ENCODE peak calls at places on chromosomes 4 and X, in ten cellular contexts. I is NCI-H748 treated with DMSO at 0.1 percent for 48 hours, Z is NCI-H1092, L is fibroblast of mammary gland, V is NCI-H1930, F is sigmoid colon, C is HS-27A, P is GM13976, B is B cell, N is RPMI7951. T is an unnamed sample.
A peak's percentile ranks its signal among the peaks of the same experiment; 100 is the strongest.

GRCh38 chr4:109186458-109186945 is 116.0 kb downstream of the COL25A1 start:
- DNase-seq in I (no peak), P (no peak), V (peak; percentile 4), F (no peak), N (no peak), Z (no peak), L (no peak), B (no peak), C (no peak), T (no peak)

GRCh38 chr4:120056249-120056648 is 10.4 kb downstream of the MAD2L1 start:
- DNase-seq in L (peak; percentile 46), C (no peak), N (no peak), B (no peak), V (no peak), Z (no peak), I (no peak), P (no peak), F (no peak), T (no peak)

GRCh38 chrX:139113682-139114081 is 402.2 kb upstream of the FGF13 start:
- DNase-seq in C (no peak), B (no peak), P (no peak), F (no peak), Z (no peak), N (peak; percentile 2), L (peak; percentile 33), V (no peak), I (no peak), T (no peak)

GRCh38 chr4:137156054-137156453 is 376.2 kb downstream of the PCDH18 start:
- DNase-seq in F (no peak), V (no peak), N (peak; percentile 6), I (no peak), B (no peak), C (peak; percentile 46), P (no peak), L (peak; percentile 91), Z (no peak), T (no peak)

GRCh38 chr4:123107444-123108252 is 185.3 kb upstream of the NUDT6 start:
- DNase-seq in N (no peak), Z (no peak), B (no peak), F (no peak), I (no peak), P (no peak), L (no peak), C (no peak), V (no peak), T (no peak)

GRCh38 chr4:145734576-145735329 is 54.8 kb downstream of the C4orf51 start:
- DNase-seq in V (no peak), N (peak; percentile 98), P (peak; percentile 49), C (peak; percentile 96), B (no peak), I (no peak), Z (no peak), L (peak; percentile 97), F (peak; percentile 95), T (no peak)

GRCh38 chr4:142944565-142944964 is 98.5 kb upstream of the INPP4B start:
- DNase-seq in F (no peak), L (no peak), V (no peak), Z (no peak), B (no peak), C (no peak), I (no peak), P (no peak), N (no peak), T (no peak)

GRCh38 chr4:102551946-102552575 is 50.9 kb downstream of the NFKB1 start:
- DNase-seq in F (no peak), B (no peak), V (peak; percentile 37), N (peak; percentile 74), I (no peak), C (no peak), P (no peak), L (no peak), Z (no peak), T (no peak)

GRCh38 chr4:82457266-82457665 is 26.9 kb downstream of the ENOPH1 start:
- DNase-seq in B (no peak), C (no peak), P (no peak), F (no peak), L (no peak), I (no peak), V (no peak), N (no peak), Z (no peak), T (no peak)

GRCh38 chrX:138058931-138059330 is 493.0 kb downstream of the ZIC3 start:
- DNase-seq in N (no peak), I (no peak), V (no peak), Z (no peak), L (no peak), B (no peak), C (no peak), F (no peak), P (no peak), T (no peak)

GRCh38 chr4:11183358-11183745 is 245.3 kb downstream of the HS3ST1 start:
- DNase-seq in P (no peak), I (no peak), L (peak; percentile 53), C (no peak), V (no peak), B (no peak), F (no peak), N (no peak), Z (no peak), T (no peak)

GRCh38 chrX:134547047-134547679 is 87.2 kb downstream of the HPRT1 start:
- DNase-seq in L (peak; percentile 49), N (no peak), B (no peak), C (no peak), Z (no peak), I (no peak), F (no peak), P (no peak), V (no peak), T (no peak)

GRCh38 chrX:24561121-24561520 is 86.0 kb downstream of the PCYT1B start:
- DNase-seq in F (no peak), I (no peak), C (no peak), N (peak; percentile 20), P (peak; percentile 63), Z (no peak), L (peak; percentile 25), B (no peak), V (no peak), T (no peak)

GRCh38 chrX:132023896-132024386 is 839 bp downstream of the STK26 start:
- DNase-seq in B (peak; percentile 22), Z (no peak), F (no peak), N (peak; percentile 15), L (peak; percentile 17), V (peak; percentile 6), P (peak; percentile 46), C (no peak), I (no peak), T (no peak)

GRCh38 chrX:83535417-83536244 is 27.5 kb downstream of the POU3F4 start:
- DNase-seq in B (no peak), V (no peak), I (peak; percentile 11), Z (no peak), P (no peak), C (no peak), F (no peak), L (no peak), N (peak; percentile 0), T (no peak)

GRCh38 chr4:148093065-148093464 is 349.1 kb downstream of the NR3C2 start:
- DNase-seq in Z (no peak), C (no peak), L (no peak), F (no peak), B (no peak), V (no peak), P (no peak), I (no peak), N (no peak), T (no peak)

GRCh38 chrX:34578237-34578636 is 78.8 kb downstream of the TMEM47 start:
- DNase-seq in L (peak; percentile 62), P (no peak), C (no peak), Z (no peak), F (no peak), B (no peak), I (no peak), V (peak; percentile 0), N (peak; percentile 42), T (no peak)

GRCh38 chr4:76058302-76058701 is 16.2 kb upstream of the ART3 start:
- DNase-seq in V (no peak), B (no peak), P (peak; percentile 40), N (no peak), L (no peak), I (no peak), C (no peak), F (no peak), Z (no peak), T (no peak)

GRCh38 chrX:153632612-153632980 is 14.4 kb upstream of the DUSP9 start:
- DNase-seq in C (no peak), I (no peak), F (no peak), N (no peak), V (no peak), B (no peak), P (no peak), Z (no peak), L (no peak), T (no peak)

GRCh38 chrX:85429066-85429465 is 49.6 kb upstream of the POF1B start:
- DNase-seq in F (no peak), I (no peak), B (no peak), C (no peak), P (no peak), N (no peak), V (no peak), Z (no peak), L (no peak), T (no peak)

GRCh38 chr4:184536881-184537248 is 62.5 kb upstream of the IRF2 start:
- DNase-seq in I (no peak), N (no peak), Z (no peak), P (no peak), B (no peak), F (no peak), L (no peak), V (no peak), C (no peak), T (no peak)

GRCh38 chr4:6404611-6405416 is 67.6 kb downstream of the PPP2R2C start:
- DNase-seq in C (no peak), I (no peak), L (no peak), P (no peak), F (no peak), B (no peak), V (no peak), Z (peak; percentile 56), N (no peak), T (no peak)

GRCh38 chr4:26916195-26916594 is 55.6 kb downstream of the STIM2 start:
- DNase-seq in F (no peak), B (no peak), Z (no peak), L (peak; percentile 30), I (no peak), P (no peak), C (no peak), N (peak; percentile 29), V (no peak), T (no peak)

GRCh38 chr4:153265311-153266047 is 61.2 kb downstream of the TRIM2 start:
- DNase-seq in B (no peak), N (peak; percentile 8), P (no peak), V (no peak), C (no peak), I (no peak), L (no peak), F (no peak), Z (no peak), T (no peak)

GRCh38 chr4:111512081-111512774 is 633.0 kb upstream of the FAM241A start:
- DNase-seq in V (no peak), L (peak; percentile 93), P (no peak), C (peak; percentile 71), I (no peak), F (no peak), B (no peak), Z (no peak), N (peak; percentile 78), T (no peak)

GRCh38 chrX:51608766-51609165 is 9.9 kb downstream of the CENPVL3 start:
- DNase-seq in L (peak; percentile 76), P (no peak), B (no peak), I (no peak), C (no peak), N (peak; percentile 13), Z (no peak), V (no peak), F (no peak), T (no peak)

GRCh38 chr4:6718932-6719610 is 3.1 kb downstream of the BLOC1S4 start:
- DNase-seq in N (no peak), B (no peak), P (no peak), L (no peak), Z (no peak), I (no peak), V (no peak), C (no peak), F (no peak), T (no peak)

GRCh38 chrX:39808471-39808917 is 289.3 kb downstream of the BCOR start:
- DNase-seq in F (no peak), V (no peak), N (peak; percentile 95), C (no peak), L (peak; percentile 70), P (no peak), Z (no peak), B (no peak), I (no peak), T (no peak)